ENCODE peak calls at places on chromosomes 11 and 22, in five cellular contexts. C is OCI-M1; S is aorta; I is stimulated activated effector memory CD8-positive, alpha-beta T cell treated with anti-CD3 and anti-CD28 coated beads, Interleukin-12 subunit alpha, Interleukin-12 subunit beta, amount 100 ng/mL, for 72 hours; X is A549. Q is an unnamed sample.

GRCh38 chr22:38638734-38639133 is 17.5 kb downstream of the FAM227A start:
- DNase-seq in C (peak; percentile 70), S (no peak), I (no peak), X (no peak), Q (no peak)

GRCh38 chr11:1866226-1866625 is 13.3 kb downstream of the LSP1 start:
- DNase-seq in C (no peak), S (no peak), I (no peak), X (no peak), Q (no peak)

GRCh38 chr11:107018902-107019493 is 722 bp upstream of the GUCY1A2 start:
- DNase-seq in C (no peak), S (peak; percentile 71), I (no peak), X (peak; percentile 32), Q (peak; percentile 82)

GRCh38 chr11:73139476-73140198 is 2.5 kb downstream of the FCHSD2 start:
- DNase-seq in C (no peak), S (no peak), I (no peak), X (peak; percentile 28), Q (no peak)

GRCh38 chr22:37331034-37331428 is 48.7 kb downstream of the CYTH4 start:
- DNase-seq in C (no peak), S (no peak), I (no peak), X (no peak), Q (no peak)

GRCh38 chr22:27995801-27996528 is 76.9 kb upstream of the PITPNB start:
- DNase-seq in C (no peak), S (no peak), I (no peak), X (no peak), Q (no peak)

GRCh38 chr11:68609761-68610160 is 74.6 kb upstream of the GAL start:
- DNase-seq in C (no peak), S (no peak), I (no peak), X (no peak), Q (no peak)

GRCh38 chr11:7597620-7598019 is 75.7 kb downstream of the CYB5R2 start:
- DNase-seq in C (no peak), S (no peak), I (no peak), X (no peak), Q (peak; percentile 75)

GRCh38 chr11:65217441-65218423 is 36.0 kb downstream of the CAPN1 start:
- DNase-seq in C (no peak), S (no peak), I (no peak), X (no peak), Q (no peak)

GRCh38 chr11:75014129-75014528 is 25.4 kb downstream of the NEU3 start:
- DNase-seq in C (peak; percentile 71), S (no peak), I (no peak), X (peak; percentile 18), Q (no peak)

GRCh38 chr11:803770-804598 is 1.0 kb downstream of the PIDD1 start:
- DNase-seq in C (no peak), S (no peak), I (no peak), X (no peak), Q (no peak)

GRCh38 chr22:29208502-29208862 is 2.8 kb downstream of the EMID1 start:
- DNase-seq in C (no peak), S (no peak), I (no peak), X (no peak), Q (no peak)

GRCh38 chr11:114886644-114887259 is 208.4 kb downstream of the NXPE2 start:
- DNase-seq in C (no peak), S (no peak), I (no peak), X (no peak), Q (no peak)

GRCh38 chr11:75270896-75271415 is 30.4 kb downstream of the TPBGL start:
- DNase-seq in C (peak; percentile 73), S (peak; percentile 3), I (no peak), X (peak; percentile 37), Q (peak; percentile 28)

GRCh38 chr11:5123802-5124521 is 14.2 kb downstream of the OR52A5 start:
- DNase-seq in C (peak; percentile 92), S (peak; percentile 53), I (peak; percentile 56), X (peak; percentile 68), Q (peak; percentile 67)

GRCh38 chr11:96324912-96325311 is 18.1 kb downstream of the MAML2 start:
- DNase-seq in C (no peak), S (no peak), I (no peak), X (no peak), Q (peak; percentile 52)

GRCh38 chr11:67082071-67082791 is 25.6 kb downstream of the RHOD start:
- DNase-seq in C (peak; percentile 63), S (no peak), I (no peak), X (no peak), Q (no peak)

GRCh38 chr11:47355283-47356128 is 3.0 kb upstream of the MYBPC3 start:
- DNase-seq in C (peak; percentile 22), S (peak; percentile 93), I (peak; percentile 65), X (peak; percentile 98), Q (peak; percentile 96)

GRCh38 chr11:107834995-107835394 is 23.6 kb downstream of the SLC35F2 start:
- DNase-seq in C (no peak), S (no peak), I (no peak), X (no peak), Q (peak; percentile 47)

GRCh38 chr11:69411257-69411924 is 70.1 kb upstream of the LINC01488 start:
- DNase-seq in C (no peak), S (no peak), I (no peak), X (no peak), Q (no peak)

GRCh38 chr11:77142091-77142975 is 14.3 kb downstream of the MYO7A start:
- DNase-seq in C (peak; percentile 65), S (no peak), I (peak; percentile 63), X (no peak), Q (no peak)

GRCh38 chr11:71063129-71063528 is 189.2 kb downstream of the SHANK2 start:
- DNase-seq in C (no peak), S (no peak), I (no peak), X (no peak), Q (no peak)

GRCh38 chr11:73203322-73203721 is 14.8 kb upstream of the P2RY2 start:
- DNase-seq in C (no peak), S (peak; percentile 15), I (no peak), X (no peak), Q (peak; percentile 50)

GRCh38 chr11:129012880-129013279 is 70.2 kb upstream of the TP53AIP1 start:
- DNase-seq in C (no peak), S (no peak), I (no peak), X (no peak), Q (no peak)

GRCh38 chr11:62450543-62451242 is 31.9 kb downstream of the SCGB1A1 start:
- DNase-seq in C (no peak), S (no peak), I (no peak), X (no peak), Q (no peak)

GRCh38 chr22:24550028-24550901 is 4.7 kb downstream of the GUCD1 start:
- DNase-seq in C (peak; percentile 58), S (no peak), I (no peak), X (peak; percentile 65), Q (peak; percentile 72)

GRCh38 chr22:46947516-46948260 is 185.2 kb downstream of the TBC1D22A start:
- DNase-seq in C (no peak), S (no peak), I (no peak), X (no peak), Q (no peak)

GRCh38 chr11:65880844-65881421 is 1.3 kb downstream of the CTSW start:
- DNase-seq in C (no peak), S (peak; percentile 30), I (peak; percentile 77), X (no peak), Q (no peak)

GRCh38 chr11:119501777-119502405 is 78.9 kb upstream of the THY1 start:
- DNase-seq in C (no peak), S (no peak), I (no peak), X (no peak), Q (no peak)

GRCh38 chr11:77580712-77581337 is 8.9 kb upstream of the AQP11 start:
- DNase-seq in C (peak; percentile 90), S (no peak), I (no peak), X (peak; percentile 61), Q (peak; percentile 40)

GRCh38 chr11:9075441-9076000 is 15.9 kb downstream of the SCUBE2 start:
- DNase-seq in C (no peak), S (no peak), I (no peak), X (no peak), Q (no peak)

GRCh38 chr22:35452351-35452781 is 52.4 kb downstream of the MCM5 start:
- DNase-seq in C (no peak), S (no peak), I (no peak), X (no peak), Q (no peak)

Q was measured in Caco-2.